ENCODE peak calls at places on chromosome 12, in ten cellular contexts. Z is stimulated activated CD8-positive, alpha-beta memory T cell treated with anti-CD3 and anti-CD28 coated beads, Interleukin-15, amount 100 ng/mL, for 4 hours; Q is iPS DF 19.7; G is IMR-90; T is foreskin keratinocyte; V is nephron progenitor cell; M is cardiac septum; P is Daoy; I is Right ventricle myocardium inferior; A is AG08396. U is an unnamed sample.

GRCh38 chr12:202081-202731 is 11.8 kb downstream of the SLC6A12 start:
- DNase-seq in Z (no peak), Q (no peak), G (no peak), T (no peak), V (peak), M (no peak), P (no peak), I (peak), A (no peak), U (no peak)

GRCh38 chr12:89695830-89696229 is 12.8 kb downstream of the ATP2B1 start:
- DNase-seq in Z (no peak), Q (no peak), G (no peak), T (no peak), V (no peak), M (no peak), P (no peak), I (no peak), A (no peak), U (no peak)

GRCh38 chr12:21773263-21773741 is 1.2 kb downstream of the KCNJ8 start:
- DNase-seq in Z (no peak), Q (peak), G (peak), T (no peak), V (peak), M (peak), P (peak), I (peak), A (peak), U (no peak)

GRCh38 chr12:117699575-117699974 is 269.2 kb downstream of the KSR2 start:
- DNase-seq in Z (no peak), Q (no peak), G (no peak), T (peak), V (no peak), M (no peak), P (peak), I (no peak), A (no peak), U (peak)

GRCh38 chr12:78584695-78585094 is 279.9 kb upstream of the SYT1 start:
- DNase-seq in Z (no peak), Q (no peak), G (peak), T (no peak), V (no peak), M (no peak), P (no peak), I (no peak), A (no peak), U (no peak)

GRCh38 chr12:30930238-30931010 is 3.9 kb downstream of the TSPAN11 start:
- DNase-seq in Z (no peak), Q (no peak), G (no peak), T (no peak), V (no peak), M (no peak), P (no peak), I (no peak), A (no peak), U (no peak)

GRCh38 chr12:121366063-121366459 is 13.8 kb upstream of the ANAPC5 start:
- DNase-seq in Z (no peak), Q (no peak), G (no peak), T (no peak), V (no peak), M (no peak), P (peak), I (no peak), A (no peak), U (no peak)

GRCh38 chr12:96448287-96448686 is 41.1 kb upstream of the CFAP54 start:
- DNase-seq in Z (no peak), Q (no peak), G (peak), T (peak), V (no peak), M (no peak), P (peak), I (no peak), A (peak), U (peak)

GRCh38 chr12:76240281-76240680 is 107.9 kb downstream of the BBS10 start:
- DNase-seq in Z (no peak), Q (no peak), G (no peak), T (no peak), V (no peak), M (no peak), P (no peak), I (no peak), A (no peak), U (no peak)

GRCh38 chr12:72570601-72571000 is 298.4 kb downstream of the TRHDE start:
- DNase-seq in Z (no peak), Q (peak), G (no peak), T (no peak), V (peak), M (no peak), P (peak), I (no peak), A (no peak), U (no peak)

GRCh38 chr12:105922670-105923102 is 216.1 kb downstream of the NUAK1 start:
- DNase-seq in Z (no peak), Q (no peak), G (peak), T (peak), V (no peak), M (no peak), P (peak), I (no peak), A (peak), U (peak)

GRCh38 chr12:76268267-76268666 is 79.9 kb downstream of the BBS10 start:
- DNase-seq in Z (no peak), Q (no peak), G (peak), T (no peak), V (no peak), M (no peak), P (no peak), I (no peak), A (no peak), U (no peak)

GRCh38 chr12:109881752-109882151 is 1.4 kb upstream of the GLTP start:
- DNase-seq in Z (no peak), Q (no peak), G (no peak), T (peak), V (no peak), M (no peak), P (peak), I (no peak), A (no peak), U (no peak)

GRCh38 chr12:108666326-108666995 is 32.8 kb upstream of the SELPLG start:
- DNase-seq in Z (no peak), Q (no peak), G (peak), T (no peak), V (no peak), M (no peak), P (no peak), I (peak), A (no peak), U (no peak)

GRCh38 chr12:78210494-78210860 is 379.8 kb downstream of the NAV3 start:
- DNase-seq in Z (no peak), Q (no peak), G (no peak), T (no peak), V (no peak), M (no peak), P (no peak), I (no peak), A (no peak), U (no peak)

GRCh38 chr12:123141615-123142517 is 9.0 kb downstream of the PITPNM2 start:
- DNase-seq in Z (no peak), Q (no peak), G (peak), T (no peak), V (peak), M (no peak), P (peak), I (peak), A (peak), U (peak)

GRCh38 chr12:19382111-19382526 is 57.2 kb upstream of the AEBP2 start:
- DNase-seq in Z (peak), Q (no peak), G (peak), T (peak), V (no peak), M (no peak), P (peak), I (no peak), A (peak), U (peak)

GRCh38 chr12:24770851-24771250 is 178.1 kb downstream of the BCAT1 start:
- DNase-seq in Z (no peak), Q (no peak), G (peak), T (no peak), V (no peak), M (no peak), P (no peak), I (no peak), A (no peak), U (no peak)

GRCh38 chr12:30286345-30286926 is 409.2 kb downstream of the IPO8 start:
- DNase-seq in Z (no peak), Q (no peak), G (peak), T (peak), V (no peak), M (no peak), P (no peak), I (no peak), A (no peak), U (no peak)

GRCh38 chr12:15629108-15629507 is 160.1 kb downstream of the EPS8 start:
- DNase-seq in Z (no peak), Q (peak), G (peak), T (peak), V (no peak), M (no peak), P (peak), I (no peak), A (peak), U (peak)

GRCh38 chr12:47753021-47754001 is 5.4 kb downstream of the RAPGEF3 start:
- DNase-seq in Z (no peak), Q (peak), G (no peak), T (peak), V (peak), M (peak), P (peak), I (peak), A (no peak), U (no peak)

GRCh38 chr12:28709996-28710685 is 438.9 kb upstream of the FAR2 start:
- DNase-seq in Z (no peak), Q (no peak), G (peak), T (no peak), V (no peak), M (no peak), P (no peak), I (no peak), A (no peak), U (no peak)

GRCh38 chr12:50589650-50590435 is 85.1 kb downstream of the DIP2B start:
- DNase-seq in Z (no peak), Q (no peak), G (peak), T (peak), V (no peak), M (no peak), P (peak), I (no peak), A (no peak), U (peak)

GRCh38 chr12:69575346-69575745 is 9.9 kb upstream of the CCT2 start:
- DNase-seq in Z (no peak), Q (no peak), G (peak), T (no peak), V (no peak), M (no peak), P (no peak), I (no peak), A (no peak), U (no peak)

GRCh38 chr12:120687570-120688289 is 781 bp downstream of the MLEC start:
- DNase-seq in Z (peak), Q (no peak), G (no peak), T (peak), V (peak), M (no peak), P (no peak), I (no peak), A (peak), U (no peak)

GRCh38 chr12:121060149-121061001 is 21.3 kb upstream of the OASL start:
- DNase-seq in Z (peak), Q (no peak), G (peak), T (peak), V (no peak), M (peak), P (peak), I (no peak), A (peak), U (no peak)

GRCh38 chr12:131828671-131829350 is 618 bp downstream of the MMP17 start:
- DNase-seq in Z (no peak), Q (no peak), G (no peak), T (no peak), V (no peak), M (no peak), P (peak), I (peak), A (no peak), U (no peak)

GRCh38 chr12:63846249-63846967 is 1.9 kb downstream of the SRGAP1 start:
- DNase-seq in Z (no peak), Q (no peak), G (no peak), T (no peak), V (no peak), M (no peak), P (peak), I (no peak), A (no peak), U (peak)

GRCh38 chr12:21502872-21503271 is 1.3 kb downstream of the GOLT1B start:
- DNase-seq in Z (no peak), Q (no peak), G (no peak), T (no peak), V (no peak), M (no peak), P (peak), I (no peak), A (no peak), U (no peak)

GRCh38 chr12:104213952-104214351 is 1.6 kb upstream of the TXNRD1 start:
- DNase-seq in Z (no peak), Q (no peak), G (peak), T (no peak), V (no peak), M (no peak), P (peak), I (no peak), A (peak), U (no peak)

U was measured in RCC 7860.